ENCODE peak calls at places on chromosomes 3 and 15, in five cellular contexts. F, I, B, N and K are unnamed samples. For H3K4me1, the result is how much of the 10 kb centered on the place peaks cover.

GRCh38 chr3:186520957-186521842 is 23.0 kb downstream of the CRYGS start:
- DNase-seq in F (no peak), I (no peak), B (no peak), N (no peak), K (no peak)

GRCh38 chr3:14234197-14235002 is 55.8 kb downstream of the LSM3 start:
- DNase-seq in F (no peak), I (no peak), B (no peak), N (no peak), K (no peak)

GRCh38 chr3:194000100-194000499 is 135.8 kb upstream of the HES1 start:
- DNase-seq in F (no peak), I (no peak), B (no peak), N (no peak), K (no peak)

GRCh38 chr15:99582508-99582960 is 16.8 kb downstream of the MEF2A start:
- DNase-seq in F (no peak), I (peak), B (no peak), N (no peak), K (no peak)

GRCh38 chr15:39976291-39977274 is 42.7 kb downstream of the EIF2AK4 start:
- DNase-seq in F (peak), I (no peak), B (peak), N (no peak), K (peak)

GRCh38 chr3:141114816-141115458 is 63.8 kb downstream of the SPSB4 start:
- DNase-seq in F (no peak), I (peak), B (peak), N (no peak), K (peak)

GRCh38 chr3:57331078-57331477 is 38.6 kb upstream of the ASB14 start:
- DNase-seq in F (no peak), I (no peak), B (no peak), N (no peak), K (no peak)

GRCh38 chr3:7687428-7688147 is 814.0 kb upstream of the LMCD1 start:
- DNase-seq in F (no peak), I (no peak), B (no peak), N (no peak), K (no peak)

GRCh38 chr3:194204036-194204792 is 68.3 kb downstream of the HES1 start:
- DNase-seq in F (peak), I (no peak), B (peak), N (no peak), K (peak)

GRCh38 chr3:143135150-143135549 is 15.6 kb downstream of the CHST2 start:
- DNase-seq in F (no peak), I (peak), B (no peak), N (peak), K (no peak)

GRCh38 chr15:26648676-26649075 is 124.2 kb downstream of the GABRB3 start:
- DNase-seq in F (no peak), I (no peak), B (no peak), N (no peak), K (no peak)

GRCh38 chr3:182180646-182181385 is 469.1 kb downstream of the SOX2 start:
- DNase-seq in F (peak), I (no peak), B (no peak), N (no peak), K (no peak)

GRCh38 chr3:182182531-182182968 is 470.8 kb downstream of the SOX2 start:
- DNase-seq in F (no peak), I (no peak), B (no peak), N (no peak), K (no peak)

GRCh38 chr3:182183716-182184430 is 472.1 kb downstream of the SOX2 start:
- DNase-seq in F (no peak), I (no peak), B (no peak), N (no peak), K (no peak)

GRCh38 chr3:182179631-182180030 is 467.9 kb downstream of the SOX2 start:
- DNase-seq in F (no peak), I (no peak), B (no peak), N (no peak), K (no peak)

DNA sequence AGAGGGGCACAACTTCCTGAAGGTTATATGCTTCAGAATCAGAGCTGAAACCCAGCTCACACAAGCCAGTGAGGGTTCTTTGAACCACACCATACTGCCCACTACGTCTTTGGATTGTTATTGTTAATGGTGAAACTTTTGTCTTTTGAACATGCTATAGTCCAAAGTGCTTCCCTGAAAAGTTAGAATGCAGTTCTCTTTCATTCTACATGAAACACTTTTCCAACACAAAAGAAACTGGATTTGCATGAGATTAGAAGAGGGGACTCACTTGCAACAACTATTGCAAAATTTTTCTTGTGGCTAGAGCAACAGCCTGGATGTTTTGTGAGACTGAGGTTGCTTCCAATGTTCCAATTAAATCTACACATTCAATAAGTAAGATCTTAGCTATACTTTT is 473.6 kb downstream of the SOX2 start:
- DNase-seq in F (no peak), I (no peak), B (no peak), N (no peak), K (no peak)
- H2BK12ac ChIP-seq in F (no peak), I (no peak), B (no peak), N (no peak), K (no peak)

DNA sequence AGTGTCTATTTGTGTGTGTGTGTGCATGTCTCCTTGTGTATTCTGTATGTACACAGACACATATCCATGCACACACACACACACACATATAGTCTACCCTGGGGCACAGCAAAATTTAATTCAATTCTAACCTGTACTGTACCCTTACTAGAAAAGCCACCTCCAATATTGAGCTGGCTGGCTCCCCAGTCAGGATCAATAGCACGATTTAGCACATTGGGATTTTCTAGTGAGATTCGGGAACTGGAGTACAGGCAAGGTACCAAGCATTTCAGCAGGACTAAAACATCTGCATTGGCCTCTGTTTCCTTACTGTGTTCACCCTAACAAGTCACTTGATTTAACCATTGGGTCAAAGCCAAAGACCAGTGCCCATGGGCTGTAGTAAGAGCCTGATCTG is 13.2 kb downstream of the FSTL1 start:
- DNase-seq in F (no peak), I (no peak), B (no peak), N (no peak), K (no peak)
- H3K4me1 ChIP-seq in F (under half), I (under half), B (under half), N (half or more), K (under half)

GRCh38 chr3:154990543-154990942 is 89.6 kb upstream of the MME start:
- DNase-seq in F (no peak), I (no peak), B (no peak), N (no peak), K (no peak)

GRCh38 chr3:154987846-154988245 is 92.3 kb upstream of the MME start:
- DNase-seq in F (no peak), I (no peak), B (no peak), N (peak), K (no peak)

GRCh38 chr3:154992655-154993054 is 87.5 kb upstream of the MME start:
- DNase-seq in F (no peak), I (no peak), B (no peak), N (no peak), K (no peak)
- H2BK12ac ChIP-seq in F (no peak), I (no peak), B (no peak), N (no peak), K (no peak)

GRCh38 chr3:12991861-12992281 is 81.4 kb downstream of the IQSEC1 start:
- DNase-seq in F (no peak), I (no peak), B (no peak), N (no peak), K (no peak)

GRCh38 chr3:12992629-12993021 is 80.6 kb downstream of the IQSEC1 start:
- DNase-seq in F (no peak), I (no peak), B (no peak), N (no peak), K (no peak)

GRCh38 chr3:12990306-12990705 is 82.9 kb downstream of the IQSEC1 start:
- DNase-seq in F (no peak), I (peak), B (no peak), N (peak), K (no peak)

GRCh38 chr3:12991481-12991837 is 81.8 kb downstream of the IQSEC1 start:
- DNase-seq in F (no peak), I (no peak), B (no peak), N (no peak), K (no peak)

DNA sequence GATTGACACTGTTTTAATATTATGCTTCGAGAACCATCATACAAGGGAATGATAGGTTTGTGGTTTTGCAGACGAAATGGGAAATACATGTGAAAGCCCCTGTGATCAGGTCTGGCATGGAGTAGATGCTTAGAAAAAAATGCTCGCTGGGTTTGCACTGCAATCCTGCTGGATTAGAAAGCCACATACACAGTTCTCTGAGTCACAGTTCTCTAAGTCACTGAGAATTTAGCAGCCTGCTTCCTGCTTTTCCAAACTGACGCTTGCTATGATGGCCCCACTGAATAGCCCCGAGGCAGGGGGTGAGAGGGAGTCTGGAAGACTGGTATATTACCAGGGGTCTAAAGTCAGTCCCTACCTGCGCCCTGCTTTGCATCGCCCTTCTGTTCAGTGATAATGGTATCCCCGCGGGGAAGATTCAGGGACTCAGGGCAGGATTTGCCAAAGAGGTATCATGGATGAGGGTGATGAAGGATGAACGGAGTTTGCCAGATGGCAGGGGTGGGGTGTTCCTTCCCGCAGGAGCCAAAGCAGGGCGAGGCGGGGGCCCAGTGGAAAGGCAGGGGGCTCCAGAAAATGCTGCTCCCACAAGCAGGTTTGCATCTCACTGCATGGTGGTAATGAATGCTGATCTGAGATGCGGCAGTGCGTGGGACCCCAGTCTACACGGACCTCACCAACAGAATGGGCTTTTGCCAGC is 82.3 kb downstream of the IQSEC1 start:
- DNase-seq in F (no peak), I (peak), B (no peak), N (peak), K (no peak)
- H3K4me1 ChIP-seq in F (under half), I (under half), B (under half), N (half or more), K (under half)

GRCh38 chr15:84575493-84575892 is 25.3 kb upstream of the ZSCAN2 start:
- DNase-seq in F (no peak), I (no peak), B (no peak), N (no peak), K (no peak)
- H2BK12ac ChIP-seq in F (no peak), I (no peak), B (no peak), N (no peak), K (no peak)